ENCODE peak calls at places on chromosomes 7 and 10, in eight cellular contexts. W is fibroblast of mammary gland, T is adrenal gland, R is lower lobe of right lung, F is GM06990, M is left lung, N is AG04450, B is stomach. U is an unnamed sample.

GRCh38 chr7:116899308-116899707 is 36.9 kb downstream of the CAPZA2 start:
- DNase-seq in B (no peak), T (no peak), N (no peak), F (no peak), R (no peak), W (peak; percentile 10), M (no peak), U (peak; percentile 20)

GRCh38 chr7:91566333-91566732 is 302.1 kb downstream of the FZD1 start:
- DNase-seq in R (no peak), N (no peak), T (no peak), W (peak; percentile 64), M (no peak), F (no peak), B (no peak), U (no peak)

GRCh38 chr7:43808410-43808809 is 49.9 kb downstream of the BLVRA start:
- DNase-seq in M (no peak), R (no peak), T (no peak), B (no peak), F (no peak), W (no peak), N (no peak), U (no peak)

GRCh38 chr7:34069676-34070075 is 164.3 kb downstream of the BMPER start:
- DNase-seq in T (no peak), F (no peak), B (no peak), M (no peak), N (no peak), W (peak; percentile 59), R (no peak), U (no peak)

GRCh38 chr10:4766449-4766848 is 59.6 kb upstream of the AKR1E2 start:
- DNase-seq in M (no peak), F (no peak), T (no peak), N (no peak), R (no peak), B (no peak), W (peak; percentile 49), U (peak; percentile 44)

GRCh38 chr10:62735464-62736188 is 68.9 kb upstream of the ADO start:
- DNase-seq in B (no peak), N (no peak), T (no peak), R (no peak), W (peak; percentile 65), F (peak; percentile 54), M (no peak), U (no peak)

GRCh38 chr7:116521046-116521664 is 3.7 kb upstream of the CAV1 start:
- DNase-seq in R (no peak), M (no peak), B (no peak), T (no peak), N (no peak), W (peak; percentile 64), F (no peak), U (no peak)

GRCh38 chr7:30595461-30596042 is 874 bp downstream of the GARS1 start:
- DNase-seq in R (no peak), W (no peak), B (no peak), T (no peak), M (no peak), N (no peak), F (no peak), U (peak; percentile 8)

GRCh38 chr10:47037654-47038425 is 126.6 kb downstream of the PTPN20 start:
- DNase-seq in M (no peak), N (no peak), W (no peak), B (no peak), R (peak; percentile 16), F (no peak), T (no peak), U (no peak)

GRCh38 chr7:23184709-23185354 is 3.0 kb downstream of the NUP42 start:
- DNase-seq in R (no peak), T (peak; percentile 72), W (peak; percentile 68), N (no peak), F (no peak), B (no peak), M (no peak), U (peak; percentile 62)

GRCh38 chr7:6250364-6250833 is 22.0 kb downstream of the CYTH3 start:
- DNase-seq in N (no peak), B (no peak), T (no peak), M (no peak), W (peak; percentile 69), R (no peak), F (no peak), U (peak; percentile 56)

GRCh38 chr7:149133311-149133710 is 7.2 kb upstream of the ZNF425 start:
- DNase-seq in M (no peak), B (no peak), R (no peak), N (no peak), W (no peak), T (no peak), F (no peak), U (no peak)

GRCh38 chr10:31947144-31947926 is 18.7 kb upstream of the ARHGAP12 start:
- DNase-seq in N (peak; percentile 88), B (no peak), F (no peak), M (no peak), R (no peak), W (peak; percentile 94), T (no peak), U (peak; percentile 96)

GRCh38 chr7:116727432-116728009 is 55.5 kb downstream of the MET start:
- DNase-seq in R (no peak), T (no peak), N (no peak), B (no peak), F (no peak), W (no peak), M (no peak), U (no peak)

GRCh38 chr7:149147730-149148653 is 739 bp downstream of the ZNF398 start:
- DNase-seq in R (peak; percentile 79), B (peak; percentile 67), M (peak; percentile 93), W (peak; percentile 41), T (peak; percentile 82), F (peak; percentile 79), N (no peak), U (peak; percentile 54)

GRCh38 chr10:34864156-34865075 is 49.3 kb upstream of the PARD3 start:
- DNase-seq in B (no peak), T (no peak), R (no peak), F (no peak), W (peak; percentile 7), M (no peak), N (no peak), U (no peak)

GRCh38 chr7:74289660-74290589 is 718 bp downstream of the CLIP2 start:
- DNase-seq in W (no peak), T (peak; percentile 66), M (peak; percentile 83), B (peak; percentile 50), N (no peak), F (peak; percentile 59), R (peak; percentile 61), U (peak; percentile 53)

GRCh38 chr10:103954543-103954942 is 12.4 kb upstream of the SLK start:
- DNase-seq in B (no peak), N (no peak), M (no peak), R (no peak), F (no peak), T (no peak), W (no peak), U (no peak)

GRCh38 chr10:48606530-48607355 is 1.9 kb upstream of the ARHGAP22 start:
- DNase-seq in M (no peak), W (peak; percentile 99), F (no peak), T (peak; percentile 60), N (peak; percentile 81), B (no peak), R (no peak), U (peak; percentile 97)

GRCh38 chr7:2719007-2719406 is 31.0 kb downstream of the AMZ1 start:
- DNase-seq in B (no peak), W (no peak), T (no peak), R (no peak), N (no peak), M (peak; percentile 77), F (no peak), U (no peak)

GRCh38 chr10:119347181-119347974 is 140.0 kb downstream of the GRK5 start:
- DNase-seq in N (no peak), T (no peak), M (no peak), F (no peak), R (no peak), W (no peak), B (no peak), U (no peak)

GRCh38 chr10:34547283-34547682 is 267.8 kb downstream of the PARD3 start:
- DNase-seq in R (no peak), B (no peak), T (no peak), F (no peak), N (no peak), M (no peak), W (no peak), U (no peak)

GRCh38 chr10:126906704-126907422 is 1.6 kb downstream of the DOCK1 start:
- DNase-seq in R (no peak), M (no peak), B (no peak), N (no peak), W (no peak), T (no peak), F (no peak), U (no peak)
- H3K4me3 ChIP-seq in R (peak overlapping the region; percentile 77), M (no peak overlapping the region), B (peak overlapping the region; percentile 88), N (peak overlapping the region; percentile 69), W (peak overlapping the region; percentile 69), T (no peak overlapping the region), F (no peak overlapping the region), U (peak overlapping the region; percentile 70)

GRCh38 chr7:127066974-127067373 is 185.8 kb downstream of the GRM8 start:
- DNase-seq in B (no peak), T (peak; percentile 52), F (no peak), M (no peak), W (no peak), R (no peak), N (no peak), U (no peak)
- TF ChIP-seq CTCF in B (no peak), T (no peak), F (peak; percentile 27), M (no peak), W (no peak), R (no peak), N (no peak), U (no peak)

DNA sequence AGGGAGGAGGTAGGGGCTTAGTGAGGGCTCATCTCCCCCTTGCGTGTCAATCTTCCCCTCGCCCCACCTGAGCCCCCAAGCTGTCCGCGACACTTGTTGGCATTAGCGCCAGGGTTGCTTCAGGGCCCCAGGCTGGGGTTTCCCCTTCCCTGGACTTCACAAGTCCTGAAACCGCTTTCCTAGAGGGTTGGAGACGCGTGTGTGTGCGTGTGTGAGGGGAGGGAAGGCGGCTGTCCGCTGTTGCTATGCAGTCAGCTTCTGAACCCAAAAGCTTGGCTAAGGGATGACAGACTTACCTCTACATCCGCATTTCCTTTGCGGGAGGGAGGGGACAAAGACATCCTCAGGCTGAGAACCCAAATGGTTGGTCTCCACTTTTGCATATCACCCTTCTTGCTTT is 803 bp downstream of the GOLGA7B start:
- DNase-seq in N (no peak), W (no peak), F (no peak), B (no peak), M (no peak), T (no peak), R (no peak), U (no peak)
- H3K4me3 ChIP-seq in N (no peak overlapping the region), W (no peak overlapping the region), F (no peak overlapping the region), B (peak overlapping the region; percentile 63), M (peak overlapping the region; percentile 7), T (no peak overlapping the region), R (peak overlapping the region; percentile 56), U (no peak overlapping the region)

GRCh38 chr7:86479144-86479543 is 164.6 kb upstream of the GRM3 start:
- DNase-seq in M (no peak), N (no peak), F (no peak), R (no peak), B (no peak), T (no peak), W (no peak), U (no peak)

DNA sequence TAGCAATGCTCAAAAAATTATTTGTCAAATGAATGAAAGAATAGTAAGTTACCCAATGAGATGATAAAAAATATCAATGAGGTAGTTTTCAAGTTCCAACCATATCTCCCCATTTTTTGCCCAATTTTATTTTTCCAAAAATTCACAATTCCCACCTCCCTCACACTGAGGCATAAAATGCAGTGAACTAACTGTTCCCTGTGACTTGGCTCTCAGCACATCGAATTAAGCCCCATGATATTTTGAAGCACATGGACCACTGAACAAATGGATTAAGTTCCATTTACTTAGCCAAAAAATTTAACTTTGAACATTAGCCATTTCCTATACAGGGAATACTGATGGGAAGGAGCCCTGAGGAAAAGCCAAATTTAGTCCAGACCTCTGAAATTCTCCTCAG is 166.4 kb upstream of the GRM3 start:
- DNase-seq in T (no peak), N (no peak), B (no peak), F (no peak), R (no peak), W (no peak), M (no peak), U (no peak)
- TF ChIP-seq CTCF in T (no peak), N (no peak), B (no peak), F (no peak), R (no peak), W (no peak), M (no peak), U (no peak)

U was measured in AG10803.